ENCODE peak calls at places on chromosomes 16 and 17, in five cellular contexts. B is heart left ventricle, S is lower leg skin, R is bronchial epithelial cell, U is OCI-LY7. E is an unnamed sample.

GRCh38 chr17:37562016-37562745 is 47.0 kb downstream of the SYNRG start:
- DNase-seq in B (no peak), U (no peak), R (no peak), S (no peak), E (no peak)

GRCh38 chr16:56478228-56479049 is 27.1 kb downstream of the OGFOD1 start:
- DNase-seq in S (no peak), R (no peak), U (no peak), B (no peak), E (no peak)

GRCh38 chr16:55868137-55868536 is 7.0 kb downstream of the CES5A start:
- DNase-seq in B (no peak), U (no peak), R (no peak), S (peak; percentile 21), E (no peak)

GRCh38 chr16:16144416-16144815 is 78.9 kb downstream of the ABCC6 start:
- DNase-seq in U (no peak), B (no peak), S (no peak), R (peak; percentile 96), E (no peak)

GRCh38 chr16:11155284-11155806 is 100.7 kb downstream of the SOCS1 start:
- DNase-seq in R (no peak), S (no peak), U (no peak), B (no peak), E (no peak)

GRCh38 chr16:85552980-85553435 is 60.1 kb upstream of the GSE1 start:
- DNase-seq in R (no peak), B (no peak), S (no peak), U (no peak), E (no peak)

GRCh38 chr16:21134053-21134452 is 16.6 kb downstream of the DNAH3 start:
- DNase-seq in B (no peak), S (no peak), U (no peak), R (no peak), E (no peak)

GRCh38 chr16:17222756-17223411 is 247.9 kb downstream of the XYLT1 start:
- DNase-seq in R (no peak), S (no peak), U (no peak), B (no peak), E (no peak)

GRCh38 chr16:3642397-3643094 is 11.9 kb upstream of the DNASE1 start:
- DNase-seq in B (no peak), R (peak; percentile 72), S (peak; percentile 74), U (no peak), E (peak; percentile 78)

GRCh38 chr17:75288784-75289121 is 480 bp downstream of the SLC25A19 start:
- DNase-seq in S (no peak), U (peak; percentile 78), B (peak; percentile 32), R (peak; percentile 20), E (no peak)

GRCh38 chr17:12089809-12090384 is 69.2 kb downstream of the MAP2K4 start:
- DNase-seq in B (no peak), R (peak; percentile 77), S (no peak), U (no peak), E (no peak)

GRCh38 chr16:48067388-48067787 is 88.4 kb downstream of the ABCC12 start:
- DNase-seq in B (no peak), U (no peak), R (no peak), S (no peak), E (no peak)

GRCh38 chr16:11253995-11254912 is 1.8 kb downstream of the SOCS1 start:
- DNase-seq in U (peak; percentile 75), S (no peak), B (no peak), R (no peak), E (no peak)

GRCh38 chr16:8808613-8809353 is 11.1 kb downstream of the PMM2 start:
- DNase-seq in S (no peak), U (no peak), B (no peak), R (no peak), E (no peak)

GRCh38 chr17:70127221-70127873 is 42.0 kb upstream of the KCNJ2 start:
- DNase-seq in S (no peak), U (no peak), R (peak; percentile 42), B (no peak), E (no peak)

GRCh38 chr16:29777576-29778360 is at the start of gene ZG16:
- DNase-seq in U (no peak), B (no peak), S (no peak), R (no peak), E (no peak)

GRCh38 chr16:5709889-5710288 is 612.3 kb upstream of the EEF2KMT start:
- DNase-seq in B (no peak), R (no peak), S (no peak), U (no peak), E (peak; percentile 48)

GRCh38 chr16:15866451-15866850 is 9.6 kb upstream of the MYH11 start:
- DNase-seq in S (no peak), B (no peak), R (no peak), U (no peak), E (no peak)

GRCh38 chr17:36591434-36592315 is at the start of gene DHRS11:
- DNase-seq in S (peak; percentile 96), U (peak; percentile 78), B (peak; percentile 91), R (peak; percentile 53), E (peak; percentile 94)

GRCh38 chr16:11587643-11588247 is 1.0 kb upstream of the LITAF start:
- DNase-seq in U (no peak), B (no peak), S (no peak), R (no peak), E (no peak)

GRCh38 chr17:81397314-81398169 is 2.3 kb downstream of the BAHCC1 start:
- DNase-seq in R (no peak), S (no peak), B (no peak), U (no peak), E (no peak)

GRCh38 chr17:39591958-39592954 is 15.5 kb downstream of the NEUROD2 start:
- DNase-seq in S (no peak), R (peak; percentile 56), U (peak; percentile 50), B (peak; percentile 38), E (no peak)

GRCh38 chr16:14186007-14186953 is 115.2 kb downstream of the MRTFB start:
- DNase-seq in B (peak; percentile 47), S (no peak), U (peak; percentile 4), R (peak; percentile 26), E (no peak)

GRCh38 chr16:31536804-31537361 is 9.2 kb downstream of the AHSP start:
- DNase-seq in R (no peak), B (no peak), U (no peak), S (no peak), E (no peak)

GRCh38 chr16:84618428-84619102 is 687 bp upstream of the COTL1 start:
- DNase-seq in U (no peak), B (peak; percentile 30), R (peak; percentile 97), S (no peak), E (peak; percentile 91)

GRCh38 chr17:35896011-35896587 is 15.9 kb upstream of the CCL5 start:
- DNase-seq in S (no peak), R (no peak), B (no peak), U (no peak), E (no peak)

GRCh38 chr16:49643429-49644142 is 212.3 kb downstream of the ZNF423 start:
- DNase-seq in R (no peak), U (no peak), B (no peak), S (no peak), E (no peak)

GRCh38 chr16:25093208-25094061 is 18.1 kb upstream of the LCMT1 start:
- DNase-seq in R (no peak), S (no peak), U (peak; percentile 59), B (no peak), E (no peak)

GRCh38 chr17:77948690-77949114 is 9.8 kb upstream of the TNRC6C start:
- DNase-seq in B (no peak), U (no peak), R (peak; percentile 39), S (peak; percentile 63), E (no peak)

GRCh38 chr17:21275047-21275578 is 9.4 kb upstream of the MAP2K3 start:
- DNase-seq in U (no peak), R (no peak), S (no peak), B (no peak), E (no peak)

GRCh38 chr17:6508519-6509294 is 47.6 kb downstream of the PITPNM3 start:
- DNase-seq in R (no peak), S (peak; percentile 82), U (no peak), B (no peak), E (no peak)

GRCh38 chr17:45697076-45697475 is 87.0 kb upstream of the CRHR1 start:
- DNase-seq in S (no peak), R (no peak), B (no peak), U (no peak), E (no peak)

GRCh38 chr17:57396515-57396921 is 140.2 kb downstream of the MSI2 start:
- DNase-seq in S (no peak), B (no peak), U (no peak), R (no peak), E (no peak)

GRCh38 chr16:74896389-74897370 is 88.2 kb downstream of the WDR59 start:
- DNase-seq in S (no peak), R (peak; percentile 81), B (no peak), U (no peak), E (no peak)

GRCh38 chr17:20045476-20045875 is 36.3 kb downstream of the SPECC1 start:
- DNase-seq in U (no peak), B (no peak), S (no peak), R (no peak), E (no peak)

GRCh38 chr17:64940055-64940454 is 20.8 kb upstream of the LRRC37A3 start:
- DNase-seq in B (no peak), U (no peak), R (peak; percentile 47), S (peak; percentile 66), E (no peak)
- TF ChIP-seq CTCF in B (no peak), U (no peak), R (no peak), S (no peak), E (no peak)

GRCh38 chr17:1455291-1455747 is 713 bp downstream of the CRK start:
- DNase-seq in S (peak; percentile 95), R (peak; percentile 44), U (peak; percentile 64), B (peak; percentile 78), E (no peak)
- TF ChIP-seq CTCF in S (no peak), R (peak; percentile 66), U (peak; percentile 71), B (no peak), E (peak; percentile 56)

GRCh38 chr17:59534583-59534982 is 30.8 kb upstream of the DHX40 start:
- DNase-seq in S (no peak), B (no peak), R (no peak), U (peak; percentile 34), E (no peak)
- TF ChIP-seq CTCF in S (no peak), B (no peak), R (no peak), U (peak; percentile 56), E (peak; percentile 16)

GRCh38 chr17:14792751-14793150 is 472.4 kb downstream of the PMP22 start:
- DNase-seq in B (no peak), R (peak; percentile 82), U (no peak), S (no peak), E (no peak)
- TF ChIP-seq CTCF in B (no peak), R (no peak), U (no peak), S (no peak), E (no peak)

GRCh38 chr16:87420401-87421368 is 28.5 kb downstream of the MAP1LC3B start:
- DNase-seq in U (peak; percentile 8), S (peak; percentile 77), R (no peak), B (no peak), E (no peak)
- TF ChIP-seq CTCF in U (peak; percentile 60), S (no peak), R (peak; percentile 44), B (no peak), E (no peak)

GRCh38 chr16:1932050-1933028 is 10.7 kb downstream of the MSRB1 start:
- DNase-seq in U (no peak), S (no peak), B (no peak), R (peak; percentile 30), E (no peak)
- TF ChIP-seq CTCF in U (no peak), S (no peak), B (no peak), R (peak; percentile 60), E (no peak)